ENCODE peak calls at places on chromosomes 12 and 14, in nine cellular contexts. M, N, O, F, B, G, D, V and K are unnamed samples.
A peak's percentile ranks its signal among the peaks of the same experiment; 100 is the strongest.

GRCh38 chr12:124790650-124791400 is 72.8 kb downstream of the SCARB1 start:
- DNase-seq in M (no peak), N (no peak), O (no peak), F (no peak), B (no peak), G (no peak), D (no peak), V (no peak), K (no peak)

GRCh38 chr12:18436163-18436562 is 174.8 kb downstream of the PIK3C2G start:
- DNase-seq in M (no peak), N (no peak), O (no peak), F (no peak), B (no peak), G (peak; percentile 20), D (no peak), V (no peak), K (no peak)

GRCh38 chr12:62720661-62721330 is 214.2 kb downstream of the PPM1H start:
- DNase-seq in M (peak; percentile 83), N (no peak), O (no peak), F (no peak), B (no peak), G (peak; percentile 77), D (no peak), V (no peak), K (peak; percentile 36)

GRCh38 chr12:30985814-30986452 is 59.4 kb downstream of the TSPAN11 start:
- DNase-seq in M (peak; percentile 40), N (peak; percentile 70), O (peak; percentile 46), F (peak; percentile 53), B (no peak), G (peak; percentile 26), D (no peak), V (peak; percentile 23), K (peak; percentile 79)

GRCh38 chr12:100142851-100143559 is at the start of gene BLTP3B:
- DNase-seq in M (peak; percentile 55), N (peak; percentile 96), O (peak; percentile 81), F (peak; percentile 90), B (peak; percentile 86), G (peak; percentile 70), D (peak; percentile 89), V (peak; percentile 94), K (peak; percentile 91)

GRCh38 chr12:33926095-33926494 is 96.2 kb upstream of the ALG10 start:
- DNase-seq in M (no peak), N (no peak), O (no peak), F (no peak), B (no peak), G (no peak), D (no peak), V (no peak), K (no peak)

GRCh38 chr14:104106471-104106991 is 21.0 kb downstream of the ASPG start:
- DNase-seq in M (no peak), N (no peak), O (no peak), F (no peak), B (no peak), G (no peak), D (no peak), V (peak; percentile 12), K (no peak)

GRCh38 chr14:89214221-89214965 is 202.6 kb downstream of the FOXN3 start:
- DNase-seq in M (no peak), N (peak; percentile 22), O (no peak), F (peak; percentile 90), B (no peak), G (peak; percentile 17), D (no peak), V (peak; percentile 61), K (no peak)

GRCh38 chr14:41404121-41404520 is 202.6 kb upstream of the LRFN5 start:
- DNase-seq in M (no peak), N (no peak), O (no peak), F (no peak), B (no peak), G (peak; percentile 11), D (no peak), V (no peak), K (no peak)

GRCh38 chr14:33475623-33476022 is 475.3 kb downstream of the EGLN3 start:
- DNase-seq in M (no peak), N (peak; percentile 96), O (no peak), F (peak; percentile 10), B (no peak), G (peak; percentile 41), D (no peak), V (peak; percentile 73), K (peak; percentile 69)

GRCh38 chr14:95038521-95039250 is 118.6 kb downstream of the DICER1 start:
- DNase-seq in M (no peak), N (no peak), O (no peak), F (no peak), B (no peak), G (no peak), D (no peak), V (no peak), K (no peak)

GRCh38 chr12:132886529-132887477 is 602 bp downstream of the CHFR start:
- DNase-seq in M (peak; percentile 4), N (peak; percentile 47), O (no peak), F (no peak), B (no peak), G (no peak), D (no peak), V (peak; percentile 20), K (peak; percentile 17)

GRCh38 chr12:97167598-97167997 is 260.5 kb downstream of the NEDD1 start:
- DNase-seq in M (no peak), N (no peak), O (no peak), F (no peak), B (no peak), G (peak; percentile 90), D (no peak), V (no peak), K (no peak)

GRCh38 chr12:524167-524951 is 64.6 kb downstream of the B4GALNT3 start:
- DNase-seq in M (no peak), N (no peak), O (no peak), F (no peak), B (no peak), G (no peak), D (no peak), V (no peak), K (no peak)

GRCh38 chr12:24814379-24815086 is 134.4 kb downstream of the BCAT1 start:
- DNase-seq in M (no peak), N (no peak), O (peak; percentile 68), F (no peak), B (no peak), G (no peak), D (no peak), V (no peak), K (no peak)

GRCh38 chr14:24283796-24284460 is 12.5 kb upstream of the RABGGTA start:
- DNase-seq in M (no peak), N (no peak), O (no peak), F (no peak), B (no peak), G (no peak), D (no peak), V (no peak), K (no peak)

GRCh38 chr14:24286996-24287395 is 12.6 kb downstream of the DHRS1 start:
- DNase-seq in M (no peak), N (no peak), O (no peak), F (no peak), B (no peak), G (no peak), D (no peak), V (no peak), K (no peak)

GRCh38 chr14:24282736-24283135 is 11.3 kb upstream of the RABGGTA start:
- DNase-seq in M (no peak), N (no peak), O (no peak), F (no peak), B (no peak), G (no peak), D (no peak), V (no peak), K (no peak)

GRCh38 chr14:24285351-24285750 is 14.0 kb upstream of the RABGGTA start:
- DNase-seq in M (no peak), N (no peak), O (no peak), F (no peak), B (no peak), G (peak; percentile 49), D (no peak), V (no peak), K (no peak)

GRCh38 chr14:24284501-24285035 is 13.2 kb upstream of the RABGGTA start:
- DNase-seq in M (no peak), N (no peak), O (no peak), F (no peak), B (no peak), G (no peak), D (no peak), V (no peak), K (no peak)
- H3K36me3 ChIP-seq in M (peaks cover 2% of the 10 kb centered on the region), N (no peaks in the 10 kb centered on the region), O (no peaks in the 10 kb centered on the region), F (no peaks in the 10 kb centered on the region), B (peaks cover 2% of the 10 kb centered on the region), G (no peaks in the 10 kb centered on the region), D (no peaks in the 10 kb centered on the region), V (no peaks in the 10 kb centered on the region), K (no peaks in the 10 kb centered on the region)

DNA sequence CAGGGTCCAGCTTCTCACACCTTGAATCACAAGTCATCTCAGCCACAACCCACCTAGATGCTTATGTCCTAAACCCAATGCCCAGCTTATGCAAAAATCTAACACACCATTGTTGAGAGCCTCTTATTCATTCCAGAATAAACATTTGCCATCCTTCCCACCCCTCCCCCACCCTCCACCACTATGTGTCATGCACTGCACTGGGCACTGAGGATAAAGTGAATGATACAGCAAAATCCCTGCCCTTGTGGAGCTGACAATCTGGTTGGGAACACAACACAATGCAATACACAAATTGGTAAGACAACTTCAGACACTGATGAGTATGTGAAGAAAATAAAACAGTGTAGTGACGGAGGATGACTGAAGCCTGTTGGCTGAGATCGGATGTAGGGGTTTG is 1.4 kb upstream of the GLTP start:
- DNase-seq in M (no peak), N (peak; percentile 21), O (no peak), F (no peak), B (no peak), G (no peak), D (no peak), V (no peak), K (no peak)
- H3K4me3 ChIP-seq in M (no peak overlapping the region), N (no peak overlapping the region), O (no peak overlapping the region), F (no peak overlapping the region), B (no peak overlapping the region), G (no peak overlapping the region), D (no peak overlapping the region), V (no peak overlapping the region), K (no peak overlapping the region)

DNA sequence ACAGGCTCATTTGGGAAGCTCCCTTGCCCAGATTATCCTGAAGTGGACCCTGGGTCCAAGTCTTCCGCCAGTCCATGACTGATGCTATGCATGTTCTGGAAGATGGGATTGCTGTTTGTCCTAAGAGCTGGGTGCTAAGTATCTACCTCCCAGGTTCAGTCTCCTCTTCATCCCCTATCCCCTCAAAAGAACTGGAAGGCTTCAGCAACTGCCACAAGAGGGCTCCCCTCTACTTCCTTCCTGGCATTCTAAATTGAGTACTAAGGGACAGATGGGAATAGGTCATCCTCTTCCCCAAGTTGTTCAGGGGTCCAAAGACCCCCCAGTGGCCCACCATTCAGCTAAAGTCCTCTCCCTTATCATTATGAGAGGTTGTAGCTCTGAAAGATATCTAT is 9.0 kb upstream of the FKBP11 start:
- DNase-seq in M (no peak), N (peak; percentile 34), O (peak; percentile 12), F (no peak), B (no peak), G (no peak), D (no peak), V (no peak), K (no peak)
- H3K36me3 ChIP-seq in M (peaks cover 52% of the 10 kb centered on the region), N (peaks cover 24% of the 10 kb centered on the region), O (no peaks in the 10 kb centered on the region), F (no peaks in the 10 kb centered on the region), B (peaks cover 21% of the 10 kb centered on the region), G (peaks cover 8% of the 10 kb centered on the region), D (peaks cover 3% of the 10 kb centered on the region), V (no peaks in the 10 kb centered on the region), K (peaks cover 51% of the 10 kb centered on the region)

DNA sequence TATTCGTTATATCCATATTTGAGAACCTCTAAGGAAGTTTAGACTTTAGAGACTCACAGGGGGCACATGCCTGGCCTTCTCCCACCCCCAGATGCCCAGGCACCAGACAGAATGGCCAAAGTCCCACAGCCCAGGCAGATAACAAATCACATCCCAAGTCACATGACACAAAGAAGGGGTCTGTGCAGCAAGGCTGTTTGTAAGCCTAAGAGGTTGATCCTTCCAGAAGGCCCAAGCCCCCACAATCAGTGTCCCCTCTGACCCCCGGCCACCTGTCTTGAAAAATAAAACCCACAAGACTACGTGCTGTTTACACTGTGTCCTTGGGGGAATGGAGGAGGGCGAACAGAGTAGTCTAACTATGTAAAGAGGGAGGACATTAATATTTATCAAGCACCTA is 5.1 kb downstream of the CTDSP2 start:
- DNase-seq in M (no peak), N (no peak), O (no peak), F (no peak), B (no peak), G (no peak), D (no peak), V (no peak), K (peak; percentile 85)
- H3K4me3 ChIP-seq in M (no peak overlapping the region), N (no peak overlapping the region), O (no peak overlapping the region), F (no peak overlapping the region), B (peak overlapping the region; percentile 73), G (peak overlapping the region; percentile 98), D (no peak overlapping the region), V (no peak overlapping the region), K (no peak overlapping the region)